ENCODE peak calls at places on chromosomes 13 and 19, in seven cellular contexts. N is activated CD4-positive, CD25-positive, alpha-beta regulatory T cell treated with anti-CD3 and anti-CD28 coated beads, Interleukin-2, amount 50 U/mL, for 16 hours; V is stimulated activated CD4-positive, alpha-beta T cell treated with anti-CD3 and anti-CD28 coated beads, Interleukin-15, amount 100 ng/mL, for 1 hour; H is uterus; W is PC-3; Y is activated CD4-positive, alpha-beta T cell treated with anti-CD3 and anti-CD28 coated beads, Interleukin-2, amount 50 U/mL, for 24 hours; F is activated CD8-positive, alpha-beta memory T cell treated with anti-CD3 and anti-CD28 coated beads, Interleukin-2, amount 50 U/mL, for 48 hours. I is an unnamed sample.

GRCh38 chr19:5148794-5149190 is 179.9 kb downstream of the KDM4B start:
- DNase-seq in N (no peak), V (no peak), H (no peak), W (no peak), Y (no peak), F (no peak), I (no peak)

GRCh38 chr19:15010497-15011255 is 31.0 kb upstream of the SLC1A6 start:
- DNase-seq in N (no peak), V (no peak), H (no peak), W (no peak), Y (no peak), F (no peak), I (peak)

GRCh38 chr13:94195715-94196114 is 283.8 kb downstream of the DCT start:
- DNase-seq in N (no peak), V (no peak), H (no peak), W (peak), Y (no peak), F (no peak), I (no peak)

GRCh38 chr13:99176309-99177276 is 24.1 kb upstream of the UBAC2 start:
- DNase-seq in N (peak), V (peak), H (peak), W (peak), Y (peak), F (peak), I (peak)

GRCh38 chr19:1252818-1253513 is 4.6 kb downstream of the MIDN start:
- DNase-seq in N (no peak), V (no peak), H (peak), W (peak), Y (no peak), F (peak), I (no peak)

GRCh38 chr19:33197591-33198000 is 3.5 kb downstream of the LRP3 start:
- DNase-seq in N (no peak), V (no peak), H (no peak), W (no peak), Y (no peak), F (no peak), I (no peak)

GRCh38 chr19:1469936-1470863 is 8.8 kb downstream of the C19orf25 start:
- DNase-seq in N (peak), V (peak), H (no peak), W (peak), Y (peak), F (peak), I (peak)

GRCh38 chr19:38055655-38056521 is 148.9 kb downstream of the SIPA1L3 start:
- DNase-seq in N (no peak), V (no peak), H (no peak), W (no peak), Y (no peak), F (no peak), I (no peak)

GRCh38 chr13:84844473-84844872 is 954.7 kb downstream of the SLITRK6 start:
- DNase-seq in N (no peak), V (no peak), H (no peak), W (peak), Y (no peak), F (no peak), I (no peak)

GRCh38 chr19:2820112-2820702 is 539 bp downstream of the ZNF554 start:
- DNase-seq in N (no peak), V (no peak), H (no peak), W (no peak), Y (no peak), F (peak), I (no peak)

GRCh38 chr13:74835579-74835978 is 646.4 kb downstream of the TBC1D4 start:
- DNase-seq in N (no peak), V (no peak), H (no peak), W (no peak), Y (no peak), F (no peak), I (no peak)

GRCh38 chr13:21011378-21011777 is 50.0 kb downstream of the LATS2 start:
- DNase-seq in N (no peak), V (no peak), H (no peak), W (no peak), Y (no peak), F (no peak), I (no peak)

GRCh38 chr19:55642153-55643002 is 1.1 kb upstream of the ZNF581 start:
- DNase-seq in N (no peak), V (no peak), H (no peak), W (peak), Y (no peak), F (no peak), I (no peak)

GRCh38 chr19:49387936-49388372 is at the start of gene KASH5:
- DNase-seq in N (peak), V (peak), H (peak), W (peak), Y (peak), F (peak), I (no peak)

GRCh38 chr13:72886272-72887062 is 104.5 kb downstream of the PIBF1 start:
- DNase-seq in N (no peak), V (no peak), H (no peak), W (no peak), Y (no peak), F (no peak), I (no peak)

GRCh38 chr19:1293782-1294621 is 8.3 kb downstream of the EFNA2 start:
- DNase-seq in N (no peak), V (no peak), H (no peak), W (no peak), Y (no peak), F (no peak), I (no peak)

GRCh38 chr13:47287291-47287751 is 390.5 kb upstream of the HTR2A start:
- DNase-seq in N (no peak), V (no peak), H (no peak), W (peak), Y (no peak), F (no peak), I (no peak)

GRCh38 chr19:31350693-31351211 is 1.5 kb upstream of the TSHZ3 start:
- DNase-seq in N (no peak), V (no peak), H (peak), W (peak), Y (no peak), F (no peak), I (peak)

GRCh38 chr13:39415403-39415802 is 187.6 kb downstream of the LHFPL6 start:
- DNase-seq in N (no peak), V (no peak), H (peak), W (peak), Y (no peak), F (no peak), I (peak)

GRCh38 chr13:60970736-60971135 is 444.9 kb downstream of the PCDH20 start:
- DNase-seq in N (no peak), V (no peak), H (no peak), W (no peak), Y (no peak), F (no peak), I (no peak)

GRCh38 chr13:37068962-37069361 is 9.5 kb upstream of the SUPT20H start:
- DNase-seq in N (no peak), V (no peak), H (no peak), W (peak), Y (no peak), F (no peak), I (no peak)

GRCh38 chr19:42281175-42282035 is 12.4 kb downstream of the CIC start:
- DNase-seq in N (no peak), V (no peak), H (peak), W (no peak), Y (no peak), F (peak), I (peak)

GRCh38 chr19:51552996-51553725 is 17.9 kb upstream of the ZNF175 start:
- DNase-seq in N (no peak), V (peak), H (no peak), W (peak), Y (peak), F (peak), I (peak)

GRCh38 chr19:13692096-13692495 is 72.2 kb upstream of the MRI1 start:
- DNase-seq in N (no peak), V (no peak), H (no peak), W (peak), Y (no peak), F (no peak), I (no peak)

GRCh38 chr19:8367327-8368001 is 3.5 kb downstream of the ANGPTL4 start:
- DNase-seq in N (no peak), V (no peak), H (peak), W (peak), Y (no peak), F (no peak), I (peak)

GRCh38 chr13:44309771-44310767 is 63.6 kb upstream of the SERP2 start:
- DNase-seq in N (no peak), V (no peak), H (no peak), W (peak), Y (no peak), F (no peak), I (no peak)

GRCh38 chr19:8045872-8046568 is 6.5 kb upstream of the CCL25 start:
- DNase-seq in N (no peak), V (no peak), H (no peak), W (no peak), Y (no peak), F (no peak), I (no peak)

GRCh38 chr19:51799998-51800848 is 5.3 kb downstream of the FPR3 start:
- DNase-seq in N (no peak), V (no peak), H (peak), W (no peak), Y (no peak), F (no peak), I (no peak)

GRCh38 chr13:95437561-95437960 is 115.0 kb upstream of the CLDN10 start:
- DNase-seq in N (no peak), V (no peak), H (no peak), W (no peak), Y (no peak), F (no peak), I (no peak)

GRCh38 chr19:10768936-10769335 is 51.1 kb downstream of the DNM2 start:
- DNase-seq in N (no peak), V (no peak), H (no peak), W (no peak), Y (no peak), F (no peak), I (no peak)

GRCh38 chr19:40191836-40192646 is 815 bp downstream of the MAP3K10 start:
- DNase-seq in N (no peak), V (no peak), H (no peak), W (peak), Y (no peak), F (peak), I (peak)

GRCh38 chr19:12984683-12985048 is 10.6 kb upstream of the NFIX start:
- DNase-seq in N (no peak), V (no peak), H (no peak), W (no peak), Y (no peak), F (no peak), I (no peak)

GRCh38 chr19:51020988-51021651 is 1.6 kb upstream of the KLK10 start:
- DNase-seq in N (no peak), V (no peak), H (no peak), W (peak), Y (no peak), F (no peak), I (no peak)

GRCh38 chr13:59086147-59086546 is 1077.6 kb downstream of the DIAPH3 start:
- DNase-seq in N (no peak), V (no peak), H (no peak), W (peak), Y (no peak), F (no peak), I (no peak)

GRCh38 chr13:102610296-102610895 is 13.6 kb downstream of the TPP2 start:
- DNase-seq in N (no peak), V (no peak), H (no peak), W (no peak), Y (no peak), F (no peak), I (no peak)

GRCh38 chr13:44437356-44438233 is 64.0 kb downstream of the SERP2 start:
- DNase-seq in N (no peak), V (no peak), H (no peak), W (peak), Y (no peak), F (no peak), I (no peak)

GRCh38 chr13:45909724-45910123 is 58.2 kb upstream of the SIAH3 start:
- DNase-seq in N (no peak), V (no peak), H (no peak), W (no peak), Y (no peak), F (no peak), I (no peak)

GRCh38 chr19:46295401-46296308 is 1.2 kb upstream of the HIF3A start:
- DNase-seq in N (no peak), V (no peak), H (no peak), W (no peak), Y (no peak), F (no peak), I (no peak)

GRCh38 chr13:39515231-39515630 is 87.8 kb downstream of the LHFPL6 start:
- DNase-seq in N (no peak), V (no peak), H (no peak), W (no peak), Y (no peak), F (no peak), I (no peak)

I was measured in ecto neural progenitor cell.